ENCODE peak calls at places on chromosomes 13 and 19, in seven cellular contexts. V is K562, C is IMR-90, P is prostate gland, L is fibroblast of lung, E is cardiac muscle cell, X is AG04450. Y is an unnamed sample.

GRCh38 chr13:112510987-112511715 is 76.8 kb downstream of the TUBGCP3 start:
- DNase-seq in L (no peak), P (no peak), X (no peak), E (no peak), V (no peak), C (no peak), Y (no peak)

GRCh38 chr13:51339952-51340732 is 651 bp downstream of the SERPINE3 start:
- DNase-seq in X (no peak), V (no peak), C (peak; percentile 35), L (no peak), P (no peak), E (no peak), Y (no peak)

GRCh38 chr19:18737954-18738351 is 53.2 kb downstream of the COMP start:
- DNase-seq in L (no peak), E (no peak), X (no peak), C (no peak), P (no peak), V (no peak), Y (no peak)

GRCh38 chr19:16851031-16851712 is 22.0 kb downstream of the SIN3B start:
- DNase-seq in E (no peak), X (peak; percentile 18), V (no peak), P (no peak), L (peak; percentile 82), C (peak; percentile 77), Y (no peak)

GRCh38 chr13:112686364-112686763 is 3.5 kb upstream of the ATP11A start:
- DNase-seq in P (no peak), X (no peak), V (no peak), C (no peak), L (no peak), E (no peak), Y (no peak)

GRCh38 chr19:3175761-3176714 is 2.5 kb upstream of the S1PR4 start:
- DNase-seq in X (no peak), L (peak; percentile 69), C (peak; percentile 65), V (no peak), E (no peak), P (peak; percentile 83), Y (no peak)

GRCh38 chr19:58305932-58306323 is 751 bp downstream of the ERVK3-1 start:
- DNase-seq in C (no peak), E (no peak), P (no peak), X (no peak), V (no peak), L (no peak), Y (no peak)

GRCh38 chr13:40993987-40994386 is 25.1 kb downstream of the ELF1 start:
- DNase-seq in C (no peak), L (no peak), P (peak; percentile 84), V (no peak), X (no peak), E (no peak), Y (no peak)

GRCh38 chr13:105502193-105502592 is 1033.3 kb downstream of the EFNB2 start:
- DNase-seq in L (no peak), V (no peak), E (no peak), C (no peak), X (no peak), P (no peak), Y (no peak)

GRCh38 chr19:19026299-19026971 is 6.9 kb downstream of the SUGP2 start:
- DNase-seq in C (no peak), L (no peak), P (peak; percentile 88), E (no peak), X (no peak), V (peak; percentile 18), Y (no peak)

GRCh38 chr13:110306960-110307696 is at the start of the genes COL4A1 and COL4A2:
- DNase-seq in X (no peak), C (peak; percentile 77), V (no peak), L (peak; percentile 80), P (peak; percentile 31), E (peak; percentile 83), Y (no peak)

GRCh38 chr19:36051236-36051635 is 2.8 kb downstream of the THAP8 start:
- DNase-seq in P (no peak), L (peak; percentile 14), X (no peak), C (no peak), E (no peak), V (peak; percentile 55), Y (no peak)

GRCh38 chr19:30590596-30591229 is 218.5 kb downstream of the ZNF536 start:
- DNase-seq in E (no peak), C (no peak), V (no peak), L (no peak), P (no peak), X (no peak), Y (no peak)

GRCh38 chr13:79782541-79783216 is 301.7 kb downstream of the NDFIP2 start:
- DNase-seq in C (peak; percentile 77), L (peak; percentile 89), V (no peak), X (peak; percentile 44), P (peak; percentile 36), E (peak; percentile 93), Y (no peak)

GRCh38 chr19:6678690-6679109 is 8.7 kb upstream of the TNFSF14 start:
- DNase-seq in L (peak; percentile 43), V (no peak), C (no peak), X (no peak), E (no peak), P (no peak), Y (no peak)

GRCh38 chr13:110624766-110625756 is 9.7 kb downstream of the NAXD start:
- DNase-seq in E (no peak), P (no peak), L (no peak), X (no peak), V (no peak), C (no peak), Y (no peak)

DNA sequence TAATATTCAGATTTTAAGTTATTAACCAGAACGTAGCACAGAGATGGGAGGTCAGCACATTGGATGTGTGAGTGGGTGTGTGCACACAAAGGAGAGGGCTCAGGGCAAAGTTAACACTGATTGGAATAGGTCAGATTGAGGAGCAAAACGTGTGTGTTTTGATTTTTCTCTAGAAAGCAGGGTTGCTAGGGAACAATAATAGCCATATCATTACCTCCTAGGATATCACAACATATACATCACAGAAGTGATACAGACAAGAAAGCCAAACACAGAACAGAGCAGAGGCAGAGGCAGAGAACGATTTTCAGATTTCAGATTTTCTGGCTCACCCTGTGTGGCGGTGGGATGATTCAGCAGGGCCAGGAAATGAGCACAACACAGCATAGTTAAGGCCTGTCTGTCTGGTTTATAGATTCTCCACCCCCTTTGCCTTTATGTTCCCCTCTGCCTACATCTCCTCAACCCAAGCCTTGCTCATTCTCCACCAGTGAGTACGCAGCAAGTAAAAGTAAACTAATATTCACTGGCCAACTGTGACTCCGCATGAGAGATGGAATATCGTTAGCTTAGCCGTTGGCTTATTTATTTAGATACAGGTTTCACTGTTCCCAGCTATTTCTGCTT is 182.6 kb upstream of the TSC22D1 start:
- DNase-seq in X (peak; percentile 87), E (peak; percentile 91), C (peak; percentile 98), V (no peak), P (peak; percentile 15), L (peak; percentile 98), Y (no peak)
- TF ChIP-seq CTCF in X (no peak), E (no peak), C (no peak), V (no peak), P (no peak), L (no peak), Y (no peak)

DNA sequence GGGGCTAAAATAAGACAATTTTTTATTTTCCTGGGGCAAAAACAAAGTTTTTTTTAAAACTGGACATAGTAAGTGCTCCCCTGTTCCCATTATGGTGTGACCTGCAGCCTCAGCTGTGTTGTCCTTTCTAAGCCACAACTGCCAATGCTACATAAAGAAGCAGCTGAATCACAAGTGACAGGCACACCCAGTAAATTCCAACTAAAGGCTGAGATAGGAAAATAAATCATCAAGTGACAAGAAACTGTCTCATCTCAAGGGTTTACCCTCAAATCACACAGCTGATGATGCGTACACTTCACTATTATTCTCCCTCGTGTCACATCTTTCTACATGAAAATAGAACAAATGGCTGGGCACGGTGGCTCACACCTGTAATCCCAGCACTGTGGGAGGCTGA is 28.7 kb downstream of the STK24 start:
- DNase-seq in X (no peak), P (no peak), V (no peak), E (no peak), C (peak; percentile 42), L (no peak), Y (no peak)
- H3K27me3 ChIP-seq in X (no peaks in the 10 kb centered on the region), P (no peaks in the 10 kb centered on the region), V (no peaks in the 10 kb centered on the region), E (no peaks in the 10 kb centered on the region), C (no peaks in the 10 kb centered on the region), L (no peaks in the 10 kb centered on the region), Y (no peaks in the 10 kb centered on the region)

GRCh38 chr19:40403262-40403984 is 9.8 kb downstream of the PRX start:
- DNase-seq in E (peak; percentile 96), X (peak; percentile 82), V (peak; percentile 97), P (peak; percentile 72), L (peak; percentile 87), C (peak; percentile 84), Y (no peak)
- TF ChIP-seq CTCF in E (no peak), X (no peak), V (peak; percentile 6), P (peak; percentile 2), L (no peak), C (peak; percentile 6), Y (no peak)

DNA sequence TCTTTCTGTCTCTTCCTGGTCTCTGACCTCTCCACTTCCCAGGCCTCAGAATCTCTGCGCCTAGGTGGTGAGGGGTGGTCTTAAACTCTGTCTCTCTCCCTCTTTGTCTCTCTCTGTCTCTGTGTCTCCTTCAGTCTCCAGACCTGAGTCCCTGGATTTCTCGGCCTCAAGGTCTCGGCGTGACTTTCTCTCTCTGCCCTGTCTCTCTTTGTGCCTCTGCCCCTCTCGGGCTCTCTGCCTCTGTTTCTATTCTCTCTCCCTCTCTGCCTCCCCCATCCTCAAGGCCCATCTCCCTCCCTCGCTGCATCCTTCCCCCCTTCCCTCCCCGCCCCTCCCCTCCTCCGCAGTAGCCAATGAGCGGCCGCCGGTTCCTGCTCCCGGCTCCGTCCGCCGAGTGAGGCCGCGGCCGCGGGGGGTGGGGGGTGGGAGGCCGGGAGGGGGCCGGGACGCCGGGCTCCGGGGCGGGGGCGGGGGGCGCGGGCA is at the start of gene CACNG7:
- DNase-seq in V (no peak), E (peak; percentile 35), L (peak; percentile 16), X (no peak), P (no peak), C (no peak), Y (no peak)
- H3K27me3 ChIP-seq in V (peaks cover 51% of the 10 kb centered on the region), E (peaks cover 78% of the 10 kb centered on the region), L (peaks cover 18% of the 10 kb centered on the region), X (peaks cover 10% of the 10 kb centered on the region), P (peaks cover 40% of the 10 kb centered on the region), C (peaks cover 31% of the 10 kb centered on the region), Y (no peaks in the 10 kb centered on the region)

GRCh38 chr19:23305555-23305954 is 55.4 kb upstream of the ZNF724 start:
- DNase-seq in X (no peak), V (no peak), E (no peak), L (no peak), P (no peak), C (no peak), Y (no peak)
- TF ChIP-seq CTCF in X (no peak), V (no peak), E (no peak), L (no peak), P (no peak), C (no peak), Y (no peak)

DNA sequence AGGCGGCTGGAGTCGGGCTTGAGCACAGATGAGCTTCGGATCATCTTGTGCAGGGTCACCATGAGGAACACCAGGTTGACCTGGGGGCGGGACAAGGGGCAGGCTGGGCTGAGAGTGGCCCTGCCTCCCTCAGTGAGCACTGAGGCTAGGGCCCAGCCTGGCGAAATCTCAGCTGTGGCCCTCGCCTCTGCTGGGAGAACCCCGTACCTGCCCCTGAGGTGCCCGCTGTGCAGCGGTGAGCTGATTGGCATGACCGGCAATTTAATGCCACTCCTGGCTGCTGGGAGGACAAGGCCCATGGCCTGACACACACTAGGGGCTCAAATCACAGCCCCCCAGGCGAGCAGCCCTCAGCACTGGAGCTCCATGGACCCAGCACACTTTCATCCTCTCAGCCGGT is 19.7 kb upstream of the ASF1B start:
- DNase-seq in X (no peak), E (no peak), C (no peak), P (no peak), L (no peak), V (no peak), Y (no peak)
- H3K27me3 ChIP-seq in X (no peaks in the 10 kb centered on the region), E (no peaks in the 10 kb centered on the region), C (no peaks in the 10 kb centered on the region), P (no peaks in the 10 kb centered on the region), L (no peaks in the 10 kb centered on the region), V (no peaks in the 10 kb centered on the region), Y (no peaks in the 10 kb centered on the region)

GRCh38 chr19:680287-681028 is 4.3 kb downstream of the FSTL3 start:
- DNase-seq in C (peak; percentile 98), L (peak; percentile 96), P (peak; percentile 100), V (peak; percentile 98), X (peak; percentile 97), E (peak; percentile 99), Y (peak; percentile 76)
- TF ChIP-seq CTCF in C (peak; percentile 63), L (no peak), P (peak; percentile 86), V (peak; percentile 80), X (peak; percentile 29), E (peak; percentile 28), Y (no peak)